ENCODE peak calls at places on chromosomes 7 and 10, in six cellular contexts. I, A, S, N, F and W are unnamed samples.

GRCh38 chr10:20853276-20853675 is 43.8 kb downstream of the NEBL start:
- DNase-seq in I (no peak), N (no peak), F (no peak), A (no peak), S (no peak), W (no peak)

GRCh38 chr10:52066383-52066782 is 247.7 kb upstream of the DKK1 start:
- DNase-seq in N (no peak), A (peak; percentile 43), S (no peak), F (no peak), I (no peak), W (no peak)

GRCh38 chr7:95394370-95394769 is 1.8 kb downstream of the PON3 start:
- DNase-seq in N (no peak), S (no peak), F (no peak), I (no peak), A (no peak), W (no peak)

GRCh38 chr7:20236790-20237189 is 19.6 kb upstream of the MACC1 start:
- DNase-seq in F (peak; percentile 35), N (peak; percentile 77), I (no peak), A (no peak), S (no peak), W (peak; percentile 77)

GRCh38 chr10:113132651-113133088 is 182.6 kb downstream of the TCF7L2 start:
- DNase-seq in F (no peak), S (no peak), N (peak; percentile 68), I (no peak), A (no peak), W (no peak)

GRCh38 chr10:49320191-49320590 is 21.2 kb downstream of the C10orf71 start:
- DNase-seq in N (no peak), A (no peak), S (no peak), F (no peak), I (no peak), W (no peak)

GRCh38 chr7:4111166-4111565 is 570.9 kb upstream of the FOXK1 start:
- DNase-seq in F (no peak), I (no peak), A (no peak), N (no peak), S (no peak), W (no peak)

GRCh38 chr7:116598846-116599245 is 73.2 kb upstream of the MET start:
- DNase-seq in A (no peak), F (no peak), S (no peak), I (no peak), N (no peak), W (no peak)

GRCh38 chr7:39587393-39587792 is 21.2 kb downstream of the YAE1 start:
- DNase-seq in I (no peak), S (no peak), N (peak; percentile 30), F (peak; percentile 71), A (no peak), W (no peak)

GRCh38 chr10:101080933-101081546 is 19.3 kb downstream of the KAZALD1 start:
- DNase-seq in N (no peak), S (no peak), F (peak; percentile 23), I (no peak), A (peak; percentile 49), W (no peak)

GRCh38 chr10:17005621-17006566 is 123.7 kb downstream of the CUBN start:
- DNase-seq in A (no peak), I (no peak), N (no peak), F (peak; percentile 39), S (no peak), W (peak; percentile 54)

GRCh38 chr7:127897704-127898454 is 133.4 kb downstream of the LRRC4 start:
- DNase-seq in S (no peak), A (no peak), F (peak; percentile 22), I (no peak), N (peak; percentile 64), W (no peak)

GRCh38 chr10:84177541-84178386 is 4.2 kb downstream of the GPR15LG start:
- DNase-seq in I (no peak), N (no peak), A (no peak), S (peak; percentile 64), F (no peak), W (no peak)

GRCh38 chr7:19508124-19508523 is 200.7 kb downstream of the POLR1F start:
- DNase-seq in S (no peak), I (no peak), F (no peak), A (no peak), N (no peak), W (no peak)